ENCODE peak calls at places on chromosome 11, in four cellular contexts. T is stromal cell of bone marrow, I is progenitor cell of endocrine pancreas, B is RCC 7860. Y is an unnamed sample.

GRCh38 chr11:118128310-118128709 is 24.3 kb downstream of the SCN4B start:
- DNase-seq in I (no peak), B (no peak), T (no peak), Y (no peak)

GRCh38 chr11:86453290-86454030 is 78.8 kb downstream of the CCDC81 start:
- DNase-seq in T (no peak), I (no peak), B (no peak), Y (no peak)

GRCh38 chr11:35553831-35554230 is 28.4 kb upstream of the PAMR1 start:
- DNase-seq in T (peak; percentile 59), I (no peak), B (no peak), Y (peak; percentile 25)

GRCh38 chr11:68354181-68354872 is 41.9 kb downstream of the LRP5 start:
- DNase-seq in T (peak; percentile 88), I (no peak), B (peak; percentile 85), Y (peak; percentile 89)

GRCh38 chr11:67272327-67273259 is 6.3 kb downstream of the GRK2 start:
- DNase-seq in T (no peak), B (no peak), I (no peak), Y (no peak)

GRCh38 chr11:46755962-46756361 is 36.9 kb downstream of the F2 start:
- DNase-seq in T (no peak), I (no peak), B (no peak), Y (no peak)

GRCh38 chr11:19552100-19552499 is 160.5 kb upstream of the NAV2 start:
- DNase-seq in B (no peak), T (no peak), I (no peak), Y (no peak)

GRCh38 chr11:48150213-48150612 is 66.4 kb upstream of the OR4B1 start:
- DNase-seq in B (no peak), I (no peak), T (no peak), Y (peak; percentile 19)

GRCh38 chr11:2295971-2296912 is 5.5 kb downstream of the C11orf21 start:
- DNase-seq in T (no peak), I (no peak), B (no peak), Y (no peak)

GRCh38 chr11:7437706-7438105 is 47.6 kb upstream of the OLFML1 start:
- DNase-seq in B (no peak), T (no peak), I (no peak), Y (no peak)

GRCh38 chr11:77471520-77472234 is 2.2 kb downstream of the PAK1 start:
- DNase-seq in T (no peak), I (peak; percentile 22), B (no peak), Y (no peak)

GRCh38 chr11:113645593-113646349 is 60.3 kb downstream of the TMPRSS5 start:
- DNase-seq in B (no peak), I (no peak), T (no peak), Y (no peak)

GRCh38 chr11:111409915-111410314 is 30.8 kb upstream of the POU2AF1 start:
- DNase-seq in T (no peak), I (no peak), B (no peak), Y (no peak)

GRCh38 chr11:62374801-62375200 is 37.6 kb downstream of the ASRGL1 start:
- DNase-seq in I (no peak), B (no peak), T (no peak), Y (no peak)

GRCh38 chr11:67648140-67648795 is 2.3 kb downstream of the ACY3 start:
- DNase-seq in T (no peak), B (no peak), I (no peak), Y (no peak)

GRCh38 chr11:67301951-67302516 is 1.3 kb upstream of the SSH3 start:
- DNase-seq in I (no peak), T (no peak), B (peak; percentile 23), Y (peak; percentile 48)

GRCh38 chr11:119108857-119109221 is 1.7 kb downstream of the C2CD2L start:
- DNase-seq in B (no peak), I (no peak), T (no peak), Y (no peak)

GRCh38 chr11:102064316-102064715 is 17.1 kb downstream of the CFAP300 start:
- DNase-seq in T (no peak), I (no peak), B (no peak), Y (no peak)

GRCh38 chr11:119875841-119876600 is 147.0 kb upstream of the NECTIN1 start:
- DNase-seq in I (no peak), B (no peak), T (no peak), Y (no peak)

GRCh38 chr11:8531312-8531711 is 62.7 kb downstream of the STK33 start:
- DNase-seq in I (no peak), T (no peak), B (no peak), Y (peak; percentile 4)

GRCh38 chr11:33690290-33691050 is 10.2 kb downstream of the C11orf91 start:
- DNase-seq in T (peak; percentile 97), I (no peak), B (peak; percentile 99), Y (peak; percentile 100)

GRCh38 chr11:57324154-57324885 is 432 bp downstream of the TNKS1BP1 start:
- DNase-seq in T (no peak), B (no peak), I (peak; percentile 55), Y (no peak)

GRCh38 chr11:86740628-86741488 is 59.5 kb upstream of the PRSS23 start:
- DNase-seq in I (no peak), T (peak; percentile 92), B (peak; percentile 96), Y (peak; percentile 92)

GRCh38 chr11:46347637-46348311 is 511 bp downstream of the DGKZ start:
- DNase-seq in B (no peak), I (no peak), T (no peak), Y (no peak)

Y was measured in A172.